ENCODE peak calls at places on chromosomes 2 and 18, in six cellular contexts. One of them, this sample, is unnamed.

GRCh38 chr18:13298262-13298661 is 79.7 kb downstream of the LDLRAD4 start:
- DNase-seq in progenitor cell of endocrine pancreas: no peak
- DNase-seq in effector CD4-positive, alpha-beta T cell: no peak
- DNase-seq in heart right ventricle: no peak
- DNase-seq in fibroblast of lung: no peak
- DNase-seq in COR-L47: no peak
- DNase-seq in this sample: no peak

GRCh38 chr2:113105047-113105446 is 22.4 kb upstream of the IL1RN start:
- DNase-seq in progenitor cell of endocrine pancreas: no peak
- DNase-seq in effector CD4-positive, alpha-beta T cell: no peak
- DNase-seq in heart right ventricle: no peak
- DNase-seq in fibroblast of lung: peak
- DNase-seq in COR-L47: no peak
- DNase-seq in this sample: no peak

GRCh38 chr2:32553829-32554432 is 73.9 kb upstream of the TTC27 start:
- DNase-seq in progenitor cell of endocrine pancreas: no peak
- DNase-seq in effector CD4-positive, alpha-beta T cell: no peak
- DNase-seq in heart right ventricle: no peak
- DNase-seq in fibroblast of lung: peak
- DNase-seq in COR-L47: peak
- DNase-seq in this sample: no peak

GRCh38 chr2:37344453-37345361 is at the start of gene QPCT:
- DNase-seq in progenitor cell of endocrine pancreas: no peak
- DNase-seq in effector CD4-positive, alpha-beta T cell: peak
- DNase-seq in heart right ventricle: peak
- DNase-seq in fibroblast of lung: peak
- DNase-seq in COR-L47: peak
- DNase-seq in this sample: peak

GRCh38 chr2:172249986-172250385 is 147.3 kb upstream of the DLX2 start:
- DNase-seq in progenitor cell of endocrine pancreas: no peak
- DNase-seq in effector CD4-positive, alpha-beta T cell: no peak
- DNase-seq in heart right ventricle: no peak
- DNase-seq in fibroblast of lung: peak
- DNase-seq in COR-L47: no peak
- DNase-seq in this sample: no peak

GRCh38 chr2:4973354-4973753 is 718.8 kb upstream of the SOX11 start:
- DNase-seq in progenitor cell of endocrine pancreas: no peak
- DNase-seq in effector CD4-positive, alpha-beta T cell: no peak
- DNase-seq in heart right ventricle: no peak
- DNase-seq in fibroblast of lung: no peak
- DNase-seq in COR-L47: no peak
- DNase-seq in this sample: no peak

GRCh38 chr2:8389373-8390108 is 292.3 kb upstream of the ID2 start:
- DNase-seq in progenitor cell of endocrine pancreas: no peak
- DNase-seq in effector CD4-positive, alpha-beta T cell: no peak
- DNase-seq in heart right ventricle: no peak
- DNase-seq in fibroblast of lung: peak
- DNase-seq in COR-L47: no peak
- DNase-seq in this sample: no peak

GRCh38 chr2:25545899-25546298 is 127.5 kb downstream of the DTNB start:
- DNase-seq in progenitor cell of endocrine pancreas: no peak
- DNase-seq in effector CD4-positive, alpha-beta T cell: no peak
- DNase-seq in heart right ventricle: no peak
- DNase-seq in fibroblast of lung: no peak
- DNase-seq in COR-L47: no peak
- DNase-seq in this sample: no peak

This sample was measured in effector memory CD8-positive, alpha-beta T cell.